ENCODE peak calls at places on chromosomes 12 and 14, in ten cellular contexts. One of them, this sample, is unnamed.

GRCh38 chr14:93430889-93431670 is at the start of gene UNC79:
- DNase-seq in CD4-positive, alpha-beta T cell: no peak
- DNase-seq in neural crest cell: peak; percentile 60
- DNase-seq in upper lobe of right lung: no peak
- DNase-seq in astrocyte of the spinal cord: no peak
- DNase-seq in IMR-90: no peak
- DNase-seq in HCT116: no peak
- DNase-seq in endodermal cell: peak; percentile 85
- DNase-seq in cardiac fibroblast: peak; percentile 22
- DNase-seq in PC-3: no peak
- DNase-seq in this sample: peak; percentile 54

GRCh38 chr12:52198454-52199215 is 6.8 kb upstream of the KRT80 start:
- DNase-seq in upper lobe of right lung: peak; percentile 78
- DNase-seq in endodermal cell: no peak
- DNase-seq in neural crest cell: no peak
- DNase-seq in astrocyte of the spinal cord: no peak
- DNase-seq in IMR-90: no peak
- DNase-seq in HCT116: no peak
- DNase-seq in cardiac fibroblast: peak; percentile 47
- DNase-seq in CD4-positive, alpha-beta T cell: no peak
- DNase-seq in PC-3: no peak
- DNase-seq in this sample: no peak

GRCh38 chr12:57549909-57550627 is at the start of gene KIF5A:
- DNase-seq in PC-3: no peak
- DNase-seq in upper lobe of right lung: peak; percentile 68
- DNase-seq in CD4-positive, alpha-beta T cell: peak; percentile 63
- DNase-seq in astrocyte of the spinal cord: no peak
- DNase-seq in neural crest cell: peak; percentile 57
- DNase-seq in HCT116: no peak
- DNase-seq in endodermal cell: peak; percentile 92
- DNase-seq in IMR-90: no peak
- DNase-seq in cardiac fibroblast: no peak
- DNase-seq in this sample: peak; percentile 34

GRCh38 chr12:57836442-57837375 is 9.8 kb downstream of the CTDSP2 start:
- DNase-seq in IMR-90: peak; percentile 86
- DNase-seq in astrocyte of the spinal cord: peak; percentile 86
- DNase-seq in neural crest cell: no peak
- DNase-seq in CD4-positive, alpha-beta T cell: no peak
- DNase-seq in endodermal cell: peak; percentile 78
- DNase-seq in cardiac fibroblast: peak; percentile 95
- DNase-seq in PC-3: peak; percentile 25
- DNase-seq in HCT116: no peak
- DNase-seq in upper lobe of right lung: peak; percentile 76
- DNase-seq in this sample: no peak

GRCh38 chr12:104536841-104537240 is 80.1 kb downstream of the CHST11 start:
- DNase-seq in CD4-positive, alpha-beta T cell: no peak
- DNase-seq in upper lobe of right lung: no peak
- DNase-seq in astrocyte of the spinal cord: no peak
- DNase-seq in HCT116: no peak
- DNase-seq in IMR-90: no peak
- DNase-seq in cardiac fibroblast: no peak
- DNase-seq in PC-3: no peak
- DNase-seq in endodermal cell: no peak
- DNase-seq in neural crest cell: no peak
- DNase-seq in this sample: no peak

GRCh38 chr12:3803865-3804472 is 51.1 kb upstream of the CRACR2A start:
- DNase-seq in neural crest cell: peak; percentile 63
- DNase-seq in CD4-positive, alpha-beta T cell: peak; percentile 68
- DNase-seq in upper lobe of right lung: peak; percentile 74
- DNase-seq in PC-3: peak; percentile 69
- DNase-seq in cardiac fibroblast: peak; percentile 81
- DNase-seq in endodermal cell: peak; percentile 93
- DNase-seq in IMR-90: peak; percentile 72
- DNase-seq in astrocyte of the spinal cord: peak; percentile 65
- DNase-seq in HCT116: peak; percentile 64
- DNase-seq in this sample: peak; percentile 60

GRCh38 chr14:89531661-89532335 is 114.8 kb upstream of the FOXN3 start:
- DNase-seq in PC-3: no peak
- DNase-seq in endodermal cell: no peak
- DNase-seq in cardiac fibroblast: no peak
- DNase-seq in IMR-90: no peak
- DNase-seq in neural crest cell: no peak
- DNase-seq in upper lobe of right lung: no peak
- DNase-seq in CD4-positive, alpha-beta T cell: no peak
- DNase-seq in HCT116: no peak
- DNase-seq in astrocyte of the spinal cord: no peak
- DNase-seq in this sample: no peak

GRCh38 chr12:32558941-32559340 is 120.2 kb upstream of the DNM1L start:
- DNase-seq in PC-3: no peak
- DNase-seq in astrocyte of the spinal cord: no peak
- DNase-seq in HCT116: no peak
- DNase-seq in CD4-positive, alpha-beta T cell: no peak
- DNase-seq in cardiac fibroblast: peak; percentile 62
- DNase-seq in endodermal cell: no peak
- DNase-seq in neural crest cell: no peak
- DNase-seq in IMR-90: peak; percentile 67
- DNase-seq in upper lobe of right lung: no peak
- DNase-seq in this sample: no peak

GRCh38 chr14:101221549-101222160 is 318.1 kb upstream of the RTL1 start:
- DNase-seq in HCT116: no peak
- DNase-seq in neural crest cell: no peak
- DNase-seq in upper lobe of right lung: no peak
- DNase-seq in CD4-positive, alpha-beta T cell: peak; percentile 7
- DNase-seq in IMR-90: no peak
- DNase-seq in PC-3: no peak
- DNase-seq in cardiac fibroblast: no peak
- DNase-seq in endodermal cell: peak; percentile 22
- DNase-seq in astrocyte of the spinal cord: no peak
- DNase-seq in this sample: no peak

GRCh38 chr14:76829016-76829365 is 2.8 kb downstream of the LRRC74A start:
- DNase-seq in neural crest cell: no peak
- DNase-seq in endodermal cell: peak; percentile 75
- DNase-seq in IMR-90: no peak
- DNase-seq in HCT116: no peak
- DNase-seq in PC-3: no peak
- DNase-seq in upper lobe of right lung: no peak
- DNase-seq in astrocyte of the spinal cord: no peak
- DNase-seq in CD4-positive, alpha-beta T cell: no peak
- DNase-seq in cardiac fibroblast: peak; percentile 68
- DNase-seq in this sample: no peak

GRCh38 chr12:102691773-102692555 is 211.6 kb upstream of the IGF1 start:
- DNase-seq in endodermal cell: no peak
- DNase-seq in HCT116: no peak
- DNase-seq in neural crest cell: no peak
- DNase-seq in CD4-positive, alpha-beta T cell: no peak
- DNase-seq in cardiac fibroblast: no peak
- DNase-seq in PC-3: no peak
- DNase-seq in astrocyte of the spinal cord: no peak
- DNase-seq in upper lobe of right lung: no peak
- DNase-seq in IMR-90: no peak
- DNase-seq in this sample: no peak

GRCh38 chr12:26195250-26195640 is at the start of gene SSPN:
- DNase-seq in HCT116: no peak
- DNase-seq in neural crest cell: peak; percentile 66
- DNase-seq in cardiac fibroblast: peak; percentile 72
- DNase-seq in endodermal cell: peak; percentile 86
- DNase-seq in astrocyte of the spinal cord: peak; percentile 82
- DNase-seq in IMR-90: peak; percentile 61
- DNase-seq in CD4-positive, alpha-beta T cell: no peak
- DNase-seq in upper lobe of right lung: peak; percentile 80
- DNase-seq in PC-3: peak; percentile 54
- DNase-seq in this sample: peak; percentile 73

GRCh38 chr14:30034049-30034635 is 106.5 kb upstream of the PRKD1 start:
- DNase-seq in PC-3: no peak
- DNase-seq in cardiac fibroblast: no peak
- DNase-seq in upper lobe of right lung: no peak
- DNase-seq in endodermal cell: peak; percentile 53
- DNase-seq in astrocyte of the spinal cord: peak; percentile 26
- DNase-seq in neural crest cell: no peak
- DNase-seq in IMR-90: peak; percentile 17
- DNase-seq in CD4-positive, alpha-beta T cell: no peak
- DNase-seq in HCT116: no peak
- DNase-seq in this sample: no peak

GRCh38 chr12:8709124-8709830 is 11.5 kb downstream of the RIMKLB start:
- DNase-seq in PC-3: no peak
- DNase-seq in CD4-positive, alpha-beta T cell: no peak
- DNase-seq in cardiac fibroblast: no peak
- DNase-seq in HCT116: no peak
- DNase-seq in IMR-90: no peak
- DNase-seq in neural crest cell: no peak
- DNase-seq in astrocyte of the spinal cord: no peak
- DNase-seq in endodermal cell: no peak
- DNase-seq in upper lobe of right lung: no peak
- DNase-seq in this sample: no peak

GRCh38 chr12:49798934-49799333 is 29.3 kb downstream of the NCKAP5L start:
- DNase-seq in astrocyte of the spinal cord: no peak
- DNase-seq in CD4-positive, alpha-beta T cell: no peak
- DNase-seq in neural crest cell: no peak
- DNase-seq in endodermal cell: peak; percentile 64
- DNase-seq in IMR-90: no peak
- DNase-seq in cardiac fibroblast: no peak
- DNase-seq in PC-3: no peak
- DNase-seq in HCT116: no peak
- DNase-seq in upper lobe of right lung: no peak
- DNase-seq in this sample: no peak

GRCh38 chr14:61516957-61517356 is 178.4 kb upstream of the HIF1A start:
- DNase-seq in CD4-positive, alpha-beta T cell: no peak
- DNase-seq in PC-3: peak; percentile 80
- DNase-seq in endodermal cell: peak; percentile 53
- DNase-seq in cardiac fibroblast: peak; percentile 84
- DNase-seq in IMR-90: no peak
- DNase-seq in HCT116: no peak
- DNase-seq in upper lobe of right lung: no peak
- DNase-seq in astrocyte of the spinal cord: no peak
- DNase-seq in neural crest cell: no peak
- DNase-seq in this sample: no peak

GRCh38 chr12:6335451-6336078 is 6.3 kb downstream of the TNFRSF1A start:
- DNase-seq in IMR-90: peak; percentile 88
- DNase-seq in astrocyte of the spinal cord: peak; percentile 87
- DNase-seq in CD4-positive, alpha-beta T cell: peak; percentile 83
- DNase-seq in PC-3: peak; percentile 75
- DNase-seq in upper lobe of right lung: peak; percentile 90
- DNase-seq in cardiac fibroblast: peak; percentile 88
- DNase-seq in neural crest cell: peak; percentile 29
- DNase-seq in HCT116: no peak
- DNase-seq in endodermal cell: peak; percentile 89
- DNase-seq in this sample: no peak

GRCh38 chr14:21072102-21072501 is 2.0 kb downstream of the ARHGEF40 start:
- DNase-seq in IMR-90: peak; percentile 81
- DNase-seq in upper lobe of right lung: no peak
- DNase-seq in HCT116: no peak
- DNase-seq in endodermal cell: no peak
- DNase-seq in cardiac fibroblast: peak; percentile 83
- DNase-seq in astrocyte of the spinal cord: peak; percentile 83
- DNase-seq in PC-3: no peak
- DNase-seq in neural crest cell: no peak
- DNase-seq in CD4-positive, alpha-beta T cell: no peak
- DNase-seq in this sample: no peak
- TF ChIP-seq CTCF in IMR-90: peak; percentile 31
- TF ChIP-seq CTCF in upper lobe of right lung: no peak
- TF ChIP-seq CTCF in HCT116: no peak
- TF ChIP-seq CTCF in endodermal cell: peak; percentile 40
- TF ChIP-seq CTCF in cardiac fibroblast: peak; percentile 4
- TF ChIP-seq CTCF in astrocyte of the spinal cord: peak; percentile 11
- TF ChIP-seq CTCF in PC-3: no peak
- TF ChIP-seq CTCF in neural crest cell: no peak
- TF ChIP-seq CTCF in CD4-positive, alpha-beta T cell: no peak
- TF ChIP-seq CTCF in this sample: no peak

GRCh38 chr12:65699251-65699650 is 125.0 kb upstream of the HMGA2 start:
- DNase-seq in endodermal cell: no peak
- DNase-seq in astrocyte of the spinal cord: peak; percentile 49
- DNase-seq in IMR-90: peak; percentile 65
- DNase-seq in neural crest cell: no peak
- DNase-seq in CD4-positive, alpha-beta T cell: no peak
- DNase-seq in HCT116: no peak
- DNase-seq in PC-3: peak; percentile 34
- DNase-seq in upper lobe of right lung: no peak
- DNase-seq in cardiac fibroblast: peak; percentile 81
- DNase-seq in this sample: no peak
- TF ChIP-seq CTCF in endodermal cell: no peak
- TF ChIP-seq CTCF in astrocyte of the spinal cord: peak; percentile 50
- TF ChIP-seq CTCF in IMR-90: peak; percentile 54
- TF ChIP-seq CTCF in neural crest cell: no peak
- TF ChIP-seq CTCF in CD4-positive, alpha-beta T cell: no peak
- TF ChIP-seq CTCF in HCT116: peak; percentile 38
- TF ChIP-seq CTCF in PC-3: peak; percentile 55
- TF ChIP-seq CTCF in upper lobe of right lung: peak; percentile 24
- TF ChIP-seq CTCF in cardiac fibroblast: peak; percentile 62
- TF ChIP-seq CTCF in this sample: no peak

DNA sequence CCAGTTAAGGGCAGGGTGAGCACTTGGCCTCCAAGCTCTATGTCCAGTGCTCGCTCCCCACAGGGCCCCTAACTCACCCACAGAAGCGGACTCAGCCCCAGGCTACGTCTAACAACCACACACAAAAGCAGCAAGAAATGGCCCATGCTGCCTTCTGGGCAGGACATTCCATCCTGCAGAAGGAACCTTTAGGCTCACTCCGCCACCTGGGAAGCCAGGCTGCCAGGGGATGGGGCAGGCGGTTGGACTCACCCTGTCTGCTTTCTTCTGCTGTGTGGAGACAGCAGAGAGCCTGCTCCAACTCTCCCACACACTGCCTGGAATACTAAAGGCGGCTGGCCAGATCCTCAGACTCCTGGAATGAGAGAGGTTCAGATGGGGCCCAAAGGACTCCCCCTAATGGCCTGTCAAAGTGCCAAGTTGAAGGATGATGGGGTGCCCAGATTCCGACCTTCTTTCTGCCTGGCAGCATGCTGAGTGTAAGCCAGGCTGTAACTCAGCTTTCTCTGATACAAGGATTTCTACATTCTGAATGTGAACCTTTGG is 27.7 kb upstream of the BLTP3B start:
- DNase-seq in neural crest cell: no peak
- DNase-seq in astrocyte of the spinal cord: no peak
- DNase-seq in cardiac fibroblast: peak; percentile 32
- DNase-seq in PC-3: no peak
- DNase-seq in HCT116: no peak
- DNase-seq in CD4-positive, alpha-beta T cell: no peak
- DNase-seq in endodermal cell: peak; percentile 55
- DNase-seq in IMR-90: no peak
- DNase-seq in upper lobe of right lung: no peak
- DNase-seq in this sample: no peak
- TF ChIP-seq CTCF in neural crest cell: no peak
- TF ChIP-seq CTCF in astrocyte of the spinal cord: no peak
- TF ChIP-seq CTCF in cardiac fibroblast: no peak
- TF ChIP-seq CTCF in PC-3: no peak
- TF ChIP-seq CTCF in HCT116: no peak
- TF ChIP-seq CTCF in CD4-positive, alpha-beta T cell: no peak
- TF ChIP-seq CTCF in endodermal cell: no peak
- TF ChIP-seq CTCF in IMR-90: no peak
- TF ChIP-seq CTCF in upper lobe of right lung: no peak
- TF ChIP-seq CTCF in this sample: no peak

DNA sequence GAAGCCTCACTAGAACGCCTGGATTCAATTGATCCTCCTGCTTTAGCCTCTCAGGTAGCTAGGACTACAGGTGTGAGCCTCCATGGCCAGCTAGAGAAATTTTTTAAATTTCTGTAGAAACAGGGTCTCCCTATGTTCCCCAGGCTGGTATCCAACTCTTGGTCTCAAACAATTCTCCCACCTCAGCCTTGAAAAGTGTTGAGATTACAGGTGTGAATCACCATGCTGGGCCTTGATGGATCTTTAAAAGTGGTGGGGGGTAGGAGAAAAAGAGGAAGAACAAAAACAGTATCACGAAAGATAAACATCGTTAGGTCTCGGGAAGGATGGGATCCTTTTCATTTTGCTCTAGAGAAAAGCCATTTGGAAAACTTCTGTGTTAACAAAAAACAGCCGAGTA is 4.5 kb downstream of the GYS2 start:
- DNase-seq in neural crest cell: no peak
- DNase-seq in endodermal cell: peak; percentile 72
- DNase-seq in astrocyte of the spinal cord: no peak
- DNase-seq in upper lobe of right lung: no peak
- DNase-seq in IMR-90: no peak
- DNase-seq in CD4-positive, alpha-beta T cell: no peak
- DNase-seq in HCT116: no peak
- DNase-seq in PC-3: no peak
- DNase-seq in cardiac fibroblast: no peak
- DNase-seq in this sample: no peak
- TF ChIP-seq CTCF in neural crest cell: no peak
- TF ChIP-seq CTCF in endodermal cell: no peak
- TF ChIP-seq CTCF in astrocyte of the spinal cord: no peak
- TF ChIP-seq CTCF in upper lobe of right lung: no peak
- TF ChIP-seq CTCF in IMR-90: no peak
- TF ChIP-seq CTCF in CD4-positive, alpha-beta T cell: no peak
- TF ChIP-seq CTCF in HCT116: no peak
- TF ChIP-seq CTCF in PC-3: no peak
- TF ChIP-seq CTCF in cardiac fibroblast: no peak
- TF ChIP-seq CTCF in this sample: no peak

This sample was measured in progenitor cell of endocrine pancreas.